ENCODE peak calls at places on chromosome 5, in four cellular contexts. One of them, this sample, is unnamed.
A peak's percentile ranks its signal among the peaks of the same experiment; 100 is the strongest.

GRCh38 chr5:142484821-142485387 is 160.1 kb upstream of the SPRY4 start:
- DNase-seq in astrocyte of the cerebellum: no peak
- DNase-seq in Panc1: no peak
- DNase-seq in PC-9: no peak
- DNase-seq in this sample: no peak

GRCh38 chr5:177343777-177344176 is 7.7 kb downstream of the LMAN2 start:
- DNase-seq in astrocyte of the cerebellum: no peak
- DNase-seq in Panc1: no peak
- DNase-seq in PC-9: no peak
- DNase-seq in this sample: no peak

GRCh38 chr5:65022932-65023331 is 254.2 kb downstream of the CWC27 start:
- DNase-seq in astrocyte of the cerebellum: no peak
- DNase-seq in Panc1: no peak
- DNase-seq in PC-9: no peak
- DNase-seq in this sample: no peak

GRCh38 chr5:165620394-165620793 is 2115.0 kb downstream of the MAT2B start:
- DNase-seq in astrocyte of the cerebellum: peak; percentile 78
- DNase-seq in Panc1: no peak
- DNase-seq in PC-9: no peak
- DNase-seq in this sample: no peak

GRCh38 chr5:21152611-21153010 is 1164.6 kb upstream of the CDH18 start:
- DNase-seq in astrocyte of the cerebellum: peak; percentile 93
- DNase-seq in Panc1: peak; percentile 99
- DNase-seq in PC-9: peak; percentile 91
- DNase-seq in this sample: no peak

GRCh38 chr5:39547548-39548154 is 122.9 kb upstream of the DAB2 start:
- DNase-seq in astrocyte of the cerebellum: peak; percentile 76
- DNase-seq in Panc1: peak; percentile 42
- DNase-seq in PC-9: peak; percentile 50
- DNase-seq in this sample: peak; percentile 29

GRCh38 chr5:9156282-9156681 is 389.6 kb downstream of the SEMA5A start:
- DNase-seq in astrocyte of the cerebellum: no peak
- DNase-seq in Panc1: no peak
- DNase-seq in PC-9: no peak
- DNase-seq in this sample: peak; percentile 54

GRCh38 chr5:115847290-115847689 is 5.6 kb downstream of the AP3S1 start:
- DNase-seq in astrocyte of the cerebellum: no peak
- DNase-seq in Panc1: no peak
- DNase-seq in PC-9: no peak
- DNase-seq in this sample: no peak

GRCh38 chr5:133247881-133248642 is 196.2 kb downstream of the HSPA4 start:
- DNase-seq in astrocyte of the cerebellum: no peak
- DNase-seq in Panc1: no peak
- DNase-seq in PC-9: peak; percentile 47
- DNase-seq in this sample: no peak

GRCh38 chr5:103205991-103206700 is 52.4 kb upstream of the MACIR start:
- DNase-seq in astrocyte of the cerebellum: no peak
- DNase-seq in Panc1: no peak
- DNase-seq in PC-9: no peak
- DNase-seq in this sample: no peak

GRCh38 chr5:168153263-168153930 is 138.0 kb upstream of the WWC1 start:
- DNase-seq in astrocyte of the cerebellum: no peak
- DNase-seq in Panc1: no peak
- DNase-seq in PC-9: no peak
- DNase-seq in this sample: no peak

GRCh38 chr5:92917044-92917443 is 664.0 kb downstream of the NR2F1-AS1 start:
- DNase-seq in astrocyte of the cerebellum: no peak
- DNase-seq in Panc1: no peak
- DNase-seq in PC-9: no peak
- DNase-seq in this sample: no peak

GRCh38 chr5:132962429-132962928 is 955 bp downstream of the AFF4 start:
- DNase-seq in astrocyte of the cerebellum: peak; percentile 37
- DNase-seq in Panc1: peak; percentile 32
- DNase-seq in PC-9: peak; percentile 50
- DNase-seq in this sample: no peak

GRCh38 chr5:110441035-110441434 is 285.4 kb downstream of the TMEM232 start:
- DNase-seq in astrocyte of the cerebellum: peak; percentile 53
- DNase-seq in Panc1: peak; percentile 22
- DNase-seq in PC-9: no peak
- DNase-seq in this sample: peak; percentile 24

GRCh38 chr5:178546675-178547033 is 43.5 kb downstream of the COL23A1 start:
- DNase-seq in astrocyte of the cerebellum: no peak
- DNase-seq in Panc1: no peak
- DNase-seq in PC-9: no peak
- DNase-seq in this sample: no peak

GRCh38 chr5:176818391-176819098 is 8.2 kb downstream of the UNC5A start:
- DNase-seq in astrocyte of the cerebellum: no peak
- DNase-seq in Panc1: no peak
- DNase-seq in PC-9: peak; percentile 59
- DNase-seq in this sample: no peak

GRCh38 chr5:42745856-42746255 is 10.8 kb upstream of the CCDC152 start:
- DNase-seq in astrocyte of the cerebellum: no peak
- DNase-seq in Panc1: no peak
- DNase-seq in PC-9: no peak
- DNase-seq in this sample: no peak

GRCh38 chr5:132999246-132999645 is 27.1 kb downstream of the ZCCHC10 start:
- DNase-seq in astrocyte of the cerebellum: no peak
- DNase-seq in Panc1: no peak
- DNase-seq in PC-9: no peak
- DNase-seq in this sample: no peak

GRCh38 chr5:116498478-116498877 is 76.1 kb downstream of the SEMA6A start:
- DNase-seq in astrocyte of the cerebellum: no peak
- DNase-seq in Panc1: no peak
- DNase-seq in PC-9: no peak
- DNase-seq in this sample: no peak

GRCh38 chr5:142512041-142512679 is 173.7 kb downstream of the FGF1 start:
- DNase-seq in astrocyte of the cerebellum: no peak
- DNase-seq in Panc1: no peak
- DNase-seq in PC-9: no peak
- DNase-seq in this sample: peak; percentile 31

GRCh38 chr5:179700401-179700918 is 1.7 kb downstream of the CANX start:
- DNase-seq in astrocyte of the cerebellum: no peak
- DNase-seq in Panc1: no peak
- DNase-seq in PC-9: no peak
- DNase-seq in this sample: no peak

GRCh38 chr5:93055971-93056370 is 525.0 kb downstream of the NR2F1-AS1 start:
- DNase-seq in astrocyte of the cerebellum: no peak
- DNase-seq in Panc1: no peak
- DNase-seq in PC-9: no peak
- DNase-seq in this sample: no peak

GRCh38 chr5:154470949-154471870 is 6.8 kb downstream of the HAND1 start:
- DNase-seq in astrocyte of the cerebellum: no peak
- DNase-seq in Panc1: no peak
- DNase-seq in PC-9: no peak
- DNase-seq in this sample: no peak

GRCh38 chr5:12648558-12648957 is 744.3 kb upstream of the CTNND2 start:
- DNase-seq in astrocyte of the cerebellum: no peak
- DNase-seq in Panc1: no peak
- DNase-seq in PC-9: no peak
- DNase-seq in this sample: no peak

GRCh38 chr5:12647613-12648012 is 743.4 kb upstream of the CTNND2 start:
- DNase-seq in astrocyte of the cerebellum: no peak
- DNase-seq in Panc1: no peak
- DNase-seq in PC-9: no peak
- DNase-seq in this sample: no peak

DNA sequence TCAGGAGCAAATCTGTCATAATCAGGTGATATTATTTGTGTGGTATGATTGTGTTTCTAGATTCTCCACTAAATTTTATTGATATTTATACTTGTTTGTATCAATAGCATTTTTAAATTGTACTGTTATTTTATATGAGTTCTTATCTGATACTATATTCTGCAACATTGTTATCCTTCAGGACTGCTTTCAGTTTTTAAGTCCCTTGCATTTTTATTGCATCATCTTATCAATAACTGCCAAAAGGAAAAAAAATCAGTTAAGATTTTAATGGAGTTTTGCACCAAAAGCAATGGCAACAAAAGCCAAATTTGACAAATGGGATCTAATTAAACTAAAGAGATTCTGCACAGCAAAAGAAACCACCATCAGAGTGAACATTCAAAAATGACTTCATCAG is 741.3 kb upstream of the CTNND2 start:
- DNase-seq in astrocyte of the cerebellum: no peak
- DNase-seq in Panc1: no peak
- DNase-seq in PC-9: no peak
- DNase-seq in this sample: no peak
- TF ChIP-seq CTCF in astrocyte of the cerebellum: no peak
- TF ChIP-seq CTCF in Panc1: no peak
- TF ChIP-seq CTCF in PC-9: no peak
- TF ChIP-seq CTCF in this sample: no peak

DNA sequence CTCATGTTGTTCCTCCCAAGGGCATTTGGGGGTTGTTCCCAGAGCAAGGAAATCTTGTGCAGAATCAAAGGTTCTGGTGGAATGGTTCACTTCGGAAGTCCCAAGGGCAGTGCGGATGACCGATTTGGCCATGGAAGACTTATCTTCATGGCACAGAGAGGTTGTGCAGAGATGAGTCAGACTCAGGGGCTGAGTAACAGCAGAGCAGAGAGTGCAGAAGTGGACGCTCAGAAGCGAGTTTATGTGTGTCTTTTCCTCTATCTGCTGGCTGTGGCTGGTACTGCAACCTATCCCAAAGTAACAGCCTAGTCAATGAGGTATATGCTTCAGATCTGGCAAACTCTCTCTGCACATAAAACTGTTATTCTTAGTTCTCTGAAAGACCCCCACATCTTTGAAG is 118.1 kb downstream of the DPYSL3 start:
- DNase-seq in astrocyte of the cerebellum: peak; percentile 34
- DNase-seq in Panc1: peak; percentile 33
- DNase-seq in PC-9: no peak
- DNase-seq in this sample: peak; percentile 62
- TF ChIP-seq CTCF in astrocyte of the cerebellum: peak; percentile 73
- TF ChIP-seq CTCF in Panc1: peak; percentile 48
- TF ChIP-seq CTCF in PC-9: peak; percentile 50
- TF ChIP-seq CTCF in this sample: peak; percentile 69

GRCh38 chr5:67809589-67809988 is 406.0 kb upstream of the PIK3R1 start:
- DNase-seq in astrocyte of the cerebellum: peak; percentile 49
- DNase-seq in Panc1: no peak
- DNase-seq in PC-9: no peak
- DNase-seq in this sample: no peak
- TF ChIP-seq CTCF in astrocyte of the cerebellum: no peak
- TF ChIP-seq CTCF in Panc1: no peak
- TF ChIP-seq CTCF in PC-9: no peak
- TF ChIP-seq CTCF in this sample: no peak

DNA sequence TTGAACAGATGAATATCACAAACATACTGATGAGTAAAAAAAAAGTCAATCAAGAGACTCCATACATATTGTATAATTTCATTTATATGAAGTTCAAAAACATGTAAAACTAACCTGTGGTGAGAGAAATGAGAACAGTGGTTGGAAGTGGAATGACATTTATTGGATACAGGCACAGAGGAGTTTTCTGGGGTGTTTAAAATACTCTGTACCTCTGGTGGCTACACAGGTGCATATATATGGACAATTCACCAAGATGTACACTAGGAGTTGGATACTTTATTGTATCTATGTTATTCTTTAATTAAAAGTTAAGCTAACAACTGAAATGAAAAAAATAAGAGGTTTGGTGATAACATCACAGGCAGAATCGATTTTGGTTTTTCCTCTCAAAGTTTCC is 14.1 kb downstream of the FOXD1 start:
- DNase-seq in astrocyte of the cerebellum: no peak
- DNase-seq in Panc1: no peak
- DNase-seq in PC-9: no peak
- DNase-seq in this sample: no peak
- TF ChIP-seq CTCF in astrocyte of the cerebellum: no peak
- TF ChIP-seq CTCF in Panc1: peak; percentile 6
- TF ChIP-seq CTCF in PC-9: peak; percentile 25
- TF ChIP-seq CTCF in this sample: no peak

DNA sequence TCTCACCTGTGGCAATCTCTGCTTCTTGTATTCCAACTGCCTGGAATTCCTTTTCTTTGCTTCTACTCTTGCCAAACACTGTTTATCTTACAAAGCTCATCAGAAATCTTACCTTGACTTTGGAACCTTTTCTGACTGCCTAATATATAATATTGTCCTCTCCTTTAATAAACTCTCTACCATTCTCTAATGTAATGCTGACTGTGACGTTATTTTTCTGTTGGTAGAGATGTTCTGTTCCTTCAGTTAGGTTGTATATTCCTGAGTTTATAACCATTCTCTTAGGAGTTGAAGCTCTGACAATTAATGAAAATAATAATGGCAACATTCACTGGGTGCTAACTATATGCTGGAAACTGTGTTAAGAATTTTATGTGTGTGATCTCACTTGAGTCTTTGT is 188.8 kb upstream of the ATP10B start:
- DNase-seq in astrocyte of the cerebellum: no peak
- DNase-seq in Panc1: no peak
- DNase-seq in PC-9: no peak
- DNase-seq in this sample: no peak
- TF ChIP-seq CTCF in astrocyte of the cerebellum: no peak
- TF ChIP-seq CTCF in Panc1: no peak
- TF ChIP-seq CTCF in PC-9: no peak
- TF ChIP-seq CTCF in this sample: no peak

GRCh38 chr5:91312698-91313097 is 70.4 kb downstream of the ARRDC3 start:
- DNase-seq in astrocyte of the cerebellum: no peak
- DNase-seq in Panc1: no peak
- DNase-seq in PC-9: no peak
- DNase-seq in this sample: no peak

GRCh38 chr5:91306497-91306896 is 76.6 kb downstream of the ARRDC3 start:
- DNase-seq in astrocyte of the cerebellum: no peak
- DNase-seq in Panc1: no peak
- DNase-seq in PC-9: no peak
- DNase-seq in this sample: no peak

GRCh38 chr5:91307023-91307422 is 76.1 kb downstream of the ARRDC3 start:
- DNase-seq in astrocyte of the cerebellum: no peak
- DNase-seq in Panc1: no peak
- DNase-seq in PC-9: no peak
- DNase-seq in this sample: peak; percentile 92

GRCh38 chr5:91311168-91311696 is 71.9 kb downstream of the ARRDC3 start:
- DNase-seq in astrocyte of the cerebellum: no peak
- DNase-seq in Panc1: no peak
- DNase-seq in PC-9: no peak
- DNase-seq in this sample: no peak

GRCh38 chr5:91311697-91312501 is 71.2 kb downstream of the ARRDC3 start:
- DNase-seq in astrocyte of the cerebellum: peak; percentile 99
- DNase-seq in Panc1: peak; percentile 97
- DNase-seq in PC-9: peak; percentile 98
- DNase-seq in this sample: peak; percentile 99
- TF ChIP-seq CTCF in astrocyte of the cerebellum: no peak
- TF ChIP-seq CTCF in Panc1: no peak
- TF ChIP-seq CTCF in PC-9: no peak
- TF ChIP-seq CTCF in this sample: no peak

GRCh38 chr5:140806834-140807775 is at the start of gene PCDHA4:
- DNase-seq in astrocyte of the cerebellum: no peak
- DNase-seq in Panc1: no peak
- DNase-seq in PC-9: no peak
- DNase-seq in this sample: no peak
- TF ChIP-seq CTCF in astrocyte of the cerebellum: peak; percentile 21
- TF ChIP-seq CTCF in Panc1: peak; percentile 79
- TF ChIP-seq CTCF in PC-9: peak; percentile 19
- TF ChIP-seq CTCF in this sample: peak; percentile 69